ENCODE peak calls at places on chromosome 6, in four cellular contexts. Q is colonic mucosa, L is astrocyte, J is foreskin fibroblast. N is an unnamed sample.

GRCh38 chr6:117555882-117556498 is 46.3 kb downstream of the GOPC start:
- DNase-seq in J (no peak), Q (peak; percentile 71), L (no peak), N (no peak)

GRCh38 chr6:111283707-111284106 is 196.4 kb downstream of the SLC16A10 start:
- DNase-seq in Q (no peak), L (no peak), J (no peak), N (no peak)

GRCh38 chr6:144268821-144269220 is 16.3 kb upstream of the UTRN start:
- DNase-seq in J (no peak), L (no peak), Q (no peak), N (no peak)

GRCh38 chr6:51273228-51273961 is 454.7 kb downstream of the TFAP2B start:
- DNase-seq in Q (no peak), J (no peak), L (no peak), N (no peak)

GRCh38 chr6:10425973-10426780 is 11.3 kb upstream of the TFAP2A start:
- DNase-seq in Q (no peak), J (peak; percentile 42), L (peak; percentile 18), N (no peak)

GRCh38 chr6:6714498-6715360 is 126.2 kb downstream of the LY86 start:
- DNase-seq in Q (no peak), J (no peak), L (no peak), N (no peak)

GRCh38 chr6:112030965-112031660 is 22.8 kb upstream of the CCN6 start:
- DNase-seq in L (no peak), Q (no peak), J (no peak), N (no peak)

GRCh38 chr6:167134448-167135328 is 11.8 kb downstream of the CCR6 start:
- DNase-seq in J (no peak), L (no peak), Q (no peak), N (no peak)

GRCh38 chr6:44495036-44495901 is 107.8 kb downstream of the CDC5L start:
- DNase-seq in Q (no peak), L (no peak), J (no peak), N (no peak)

GRCh38 chr6:17585766-17586502 is 14.2 kb upstream of the FAM8A1 start:
- DNase-seq in L (no peak), Q (peak; percentile 61), J (no peak), N (no peak)
- TF ChIP-seq CTCF in L (no peak), Q (peak; percentile 22), J (peak; percentile 2), N (no peak)

DNA sequence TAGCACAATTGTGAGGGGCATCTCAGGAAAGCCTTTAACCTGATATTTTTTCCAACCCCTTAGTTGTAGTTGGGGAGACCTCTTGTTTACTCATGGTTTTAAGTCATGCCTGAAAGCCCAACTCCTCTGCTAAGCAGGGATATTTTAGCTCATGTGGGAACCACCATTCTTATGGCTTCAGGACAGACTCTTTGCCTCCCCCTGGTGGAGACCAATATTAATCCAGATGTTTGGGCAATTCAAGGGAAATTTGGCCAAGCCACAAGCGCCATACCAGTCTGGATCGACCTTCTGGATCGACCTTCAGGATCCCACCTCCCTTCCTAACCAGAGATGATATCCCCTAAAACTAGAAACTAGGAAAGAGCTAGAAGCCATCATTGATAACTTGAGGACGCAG is 211.2 kb downstream of the C6orf118 start:
- DNase-seq in Q (no peak), J (no peak), L (no peak), N (no peak)
- TF ChIP-seq CTCF in Q (no peak), J (no peak), L (peak; percentile 5), N (no peak)

DNA sequence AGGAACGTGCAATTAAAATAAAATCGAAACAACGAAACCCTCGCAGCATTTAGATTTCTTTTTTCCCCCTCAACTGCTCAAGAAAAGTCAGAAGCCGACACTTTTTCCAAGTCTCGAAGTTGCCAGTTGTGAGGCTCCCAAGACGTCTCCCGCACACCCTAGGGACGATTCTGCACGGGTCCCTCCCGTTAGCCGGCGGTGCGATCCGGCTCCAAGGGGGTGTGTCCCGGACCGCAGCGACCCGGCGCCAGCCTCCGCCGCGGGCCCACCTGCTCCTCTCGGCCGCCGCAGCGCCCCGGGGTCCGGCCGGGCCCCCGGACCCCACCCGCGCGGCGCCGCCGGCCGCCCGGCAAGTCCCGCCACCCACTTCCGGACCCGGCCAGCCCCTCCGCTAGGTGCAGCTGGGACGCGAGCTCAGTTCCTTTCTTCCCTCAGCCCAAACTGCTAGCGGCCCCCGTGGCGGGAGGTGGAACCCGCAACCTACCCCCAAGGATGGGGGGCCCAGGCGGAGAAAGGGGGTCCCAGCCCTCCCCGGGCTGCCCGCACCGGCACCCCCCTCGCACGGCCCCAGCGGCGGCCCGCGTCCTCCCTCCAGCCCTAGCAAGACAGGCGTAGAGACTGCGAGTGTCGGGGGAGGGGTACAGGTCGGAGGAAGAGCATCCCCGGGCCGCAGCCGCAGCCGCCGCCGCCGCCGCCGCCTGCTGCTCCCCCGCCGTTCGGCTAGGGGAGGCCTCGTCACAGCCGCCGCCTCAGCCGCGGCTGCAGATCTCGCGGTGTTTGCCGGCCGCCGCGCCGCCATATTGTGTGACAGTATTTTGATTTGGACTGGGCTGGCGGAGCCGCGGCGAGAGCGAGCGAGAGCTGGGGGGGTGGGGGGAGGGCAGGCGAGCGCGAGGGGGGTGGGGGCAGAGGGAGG is 514 bp upstream of the TAB2 start:
- DNase-seq in J (peak; percentile 91), Q (peak; percentile 85), L (peak; percentile 78), N (no peak)
- TF ChIP-seq CTCF in J (no peak), Q (no peak), L (no peak), N (no peak)

DNA sequence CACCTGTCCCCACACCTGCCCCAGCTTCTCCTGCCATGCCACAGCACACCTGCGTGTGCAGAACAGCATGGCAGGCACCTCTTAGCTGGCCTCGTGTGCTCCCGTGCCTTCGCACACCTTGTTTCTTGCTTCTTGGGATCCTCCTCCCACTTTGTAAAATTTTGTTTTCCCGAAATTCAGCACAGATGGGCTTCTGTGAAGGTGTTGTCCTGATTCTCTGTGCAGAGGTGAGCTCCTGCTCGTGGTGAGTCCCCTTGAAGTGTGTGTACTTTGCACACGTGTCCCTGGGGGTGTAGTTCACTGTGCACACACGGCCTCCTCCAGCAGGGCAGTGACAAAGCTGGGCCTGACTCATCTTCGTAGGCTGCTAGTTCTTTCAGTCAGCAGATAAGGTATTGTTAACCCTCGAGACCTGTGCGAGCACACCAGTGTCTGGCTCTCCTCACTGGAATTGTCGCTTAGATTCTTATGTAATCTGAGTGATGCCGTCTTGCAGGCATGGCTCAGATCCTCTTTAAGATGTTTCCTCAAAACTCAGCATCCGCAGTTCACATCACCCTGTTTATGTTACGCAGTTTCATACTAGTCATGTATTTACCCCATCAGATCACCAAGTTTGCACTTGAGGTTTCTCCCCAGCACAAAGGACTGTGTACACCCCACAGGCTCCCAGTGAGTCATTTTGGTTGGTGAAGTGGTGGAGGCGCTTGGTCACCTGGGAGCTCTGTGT is 77.7 kb downstream of the CDYL start:
- DNase-seq in L (peak; percentile 20), Q (no peak), J (no peak), N (no peak)
- TF ChIP-seq CTCF in L (no peak), Q (no peak), J (no peak), N (no peak)

GRCh38 chr6:30830438-30830837 is 53.9 kb upstream of the DDR1 start:
- DNase-seq in L (no peak), Q (no peak), J (no peak), N (no peak)

GRCh38 chr6:30829016-30829415 is 55.3 kb upstream of the DDR1 start:
- DNase-seq in J (no peak), L (no peak), Q (no peak), N (no peak)

GRCh38 chr6:30826961-30827342 is 57.4 kb upstream of the DDR1 start:
- DNase-seq in J (no peak), Q (peak; percentile 52), L (no peak), N (no peak)

GRCh38 chr6:30828027-30828962 is 56.0 kb upstream of the DDR1 start:
- DNase-seq in J (peak; percentile 84), L (peak; percentile 79), Q (peak; percentile 94), N (peak; percentile 25)

DNA sequence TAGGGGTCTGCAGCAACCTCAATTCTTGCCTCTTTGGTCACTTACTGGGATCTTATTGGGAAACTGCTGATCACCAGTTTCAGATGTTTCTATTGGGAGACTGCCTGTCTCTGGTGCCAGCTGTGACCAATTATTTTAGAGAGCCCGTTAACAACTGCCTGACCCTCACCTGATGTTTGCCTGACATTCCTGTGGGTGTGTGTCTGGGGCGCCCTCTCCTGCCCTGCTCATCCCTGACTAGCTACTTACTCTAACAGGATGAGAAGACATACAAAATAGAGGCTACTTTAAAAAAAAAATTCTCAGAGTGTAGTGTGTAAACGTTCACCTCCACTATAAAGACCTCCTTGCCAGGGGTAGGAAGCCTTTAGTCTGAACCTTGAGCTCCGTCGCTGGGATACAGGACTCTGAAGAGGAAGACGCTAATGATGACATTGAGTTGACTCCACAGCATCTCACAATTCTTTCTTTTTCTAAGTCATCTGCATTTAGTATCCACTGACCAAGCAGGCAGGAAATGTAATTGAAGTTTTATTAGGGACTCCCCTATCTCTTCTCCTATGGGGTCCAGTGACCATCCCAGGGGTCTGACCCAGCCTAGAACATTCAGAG is 54.6 kb upstream of the DDR1 start:
- DNase-seq in J (no peak), L (no peak), Q (no peak), N (no peak)
- TF ChIP-seq CTCF in J (no peak), L (no peak), Q (no peak), N (no peak)

GRCh38 chr6:97095466-97095865 is 170.9 kb downstream of the KLHL32 start:
- DNase-seq in L (no peak), Q (no peak), J (no peak), N (no peak)
- TF ChIP-seq CTCF in L (no peak), Q (no peak), J (no peak), N (no peak)

N was measured in D721Med.